ENCODE peak calls at places on chromosomes 4 and X, in ten cellular contexts. A is stimulated activated CD8-positive, alpha-beta memory T cell treated with anti-CD3 and anti-CD28 coated beads, Interleukin-12 subunit alpha, Interleukin-12 subunit beta, amount 100 ng/mL, for 4 hours; C is lower lobe of right lung; H is lower leg skin; Q is fibroblast of the aortic adventitia; V is stimulated activated CD4-positive, alpha-beta T cell treated with anti-CD3 and anti-CD28 coated beads, Interleukin-12 subunit alpha, Interleukin-12 subunit beta, amount 100 ng/mL, for 24 hours; E is IMR-90; G is choroid plexus epithelial cell; I is activated T-helper 1 cell treated with Interleukin-2 at 50 U/mL for 16 hours; X is GM03348. J is an unnamed sample.

GRCh38 chr4:8352368-8353157 is 83.0 kb downstream of the HTRA3 start:
- DNase-seq in A (no peak), C (peak), H (no peak), Q (no peak), V (no peak), E (no peak), G (peak), I (no peak), X (no peak), J (no peak)

GRCh38 chrX:71637848-71638247 is 19.5 kb upstream of the CXCR3 start:
- DNase-seq in A (no peak), C (no peak), H (no peak), Q (peak), V (no peak), E (peak), G (peak), I (no peak), X (peak), J (peak)

GRCh38 chr4:48791313-48791712 is 11.2 kb upstream of the FRYL start:
- DNase-seq in A (no peak), C (no peak), H (no peak), Q (no peak), V (no peak), E (no peak), G (no peak), I (no peak), X (no peak), J (no peak)

GRCh38 chr4:5893013-5893580 is at the start of gene CRMP1:
- DNase-seq in A (no peak), C (no peak), H (no peak), Q (no peak), V (no peak), E (no peak), G (no peak), I (no peak), X (peak), J (no peak)

GRCh38 chr4:176668324-176668723 is 124.4 kb downstream of the VEGFC start:
- DNase-seq in A (no peak), C (no peak), H (no peak), Q (peak), V (no peak), E (no peak), G (peak), I (no peak), X (peak), J (no peak)

GRCh38 chr4:146488495-146489174 is 33.1 kb downstream of the SLC10A7 start:
- DNase-seq in A (no peak), C (no peak), H (no peak), Q (peak), V (no peak), E (peak), G (peak), I (no peak), X (no peak), J (peak)

GRCh38 chrX:25020391-25021131 is 4.8 kb upstream of the ARX start:
- DNase-seq in A (no peak), C (no peak), H (no peak), Q (no peak), V (no peak), E (no peak), G (no peak), I (no peak), X (peak), J (no peak)

GRCh38 chrX:115233497-115234219 is at the start of gene LRCH2:
- DNase-seq in A (no peak), C (peak), H (no peak), Q (peak), V (no peak), E (peak), G (peak), I (no peak), X (peak), J (peak)

GRCh38 chr4:146522862-146523205 is 1.1 kb upstream of the SLC10A7 start:
- DNase-seq in A (no peak), C (no peak), H (no peak), Q (no peak), V (peak), E (peak), G (peak), I (no peak), X (no peak), J (peak)

GRCh38 chr4:112451831-112452230 is 64.1 kb downstream of the NEUROG2 start:
- DNase-seq in A (no peak), C (no peak), H (no peak), Q (no peak), V (no peak), E (no peak), G (no peak), I (no peak), X (no peak), J (no peak)

GRCh38 chr4:124053872-124054538 is 657.4 kb downstream of the SPRY1 start:
- DNase-seq in A (no peak), C (no peak), H (no peak), Q (no peak), V (no peak), E (peak), G (peak), I (no peak), X (no peak), J (peak)

GRCh38 chr4:82562553-82562854 is 716 bp upstream of the TMEM150C start:
- DNase-seq in A (no peak), C (no peak), H (no peak), Q (no peak), V (no peak), E (no peak), G (no peak), I (no peak), X (no peak), J (no peak)

GRCh38 chrX:128458888-128459287 is 406.7 kb upstream of the ACTRT1 start:
- DNase-seq in A (no peak), C (no peak), H (no peak), Q (no peak), V (no peak), E (peak), G (peak), I (no peak), X (no peak), J (no peak)

GRCh38 chr4:134001057-134001456 is 200.5 kb downstream of the PABPC4L start:
- DNase-seq in A (no peak), C (no peak), H (no peak), Q (no peak), V (no peak), E (no peak), G (no peak), I (no peak), X (no peak), J (no peak)

GRCh38 chrX:41600266-41600665 is 88.5 kb upstream of the GPR34 start:
- DNase-seq in A (no peak), C (no peak), H (no peak), Q (peak), V (no peak), E (peak), G (peak), I (no peak), X (peak), J (peak)

GRCh38 chrX:107826286-107827136 is 845 bp downstream of the MID2 start:
- DNase-seq in A (peak), C (peak), H (no peak), Q (peak), V (peak), E (peak), G (peak), I (peak), X (peak), J (peak)

GRCh38 chr4:48042979-48043461 is 26.4 kb downstream of the NIPAL1 start:
- DNase-seq in A (no peak), C (no peak), H (no peak), Q (no peak), V (no peak), E (no peak), G (no peak), I (no peak), X (no peak), J (no peak)

GRCh38 chr4:78528327-78528726 is 23.2 kb upstream of the ANXA3 start:
- DNase-seq in A (no peak), C (no peak), H (no peak), Q (peak), V (no peak), E (peak), G (peak), I (no peak), X (peak), J (no peak)

GRCh38 chr4:169010125-169011023 is at the start of gene CBR4:
- DNase-seq in A (peak), C (peak), H (peak), Q (peak), V (peak), E (peak), G (peak), I (peak), X (peak), J (peak)

GRCh38 chrX:2679534-2680485 is 11.3 kb upstream of the CD99 start:
- DNase-seq in A (no peak), C (no peak), H (no peak), Q (peak), V (no peak), E (peak), G (peak), I (no peak), X (no peak), J (peak)

GRCh38 chr4:7420661-7421040 is 14.1 kb downstream of the PSAPL1 start:
- DNase-seq in A (no peak), C (peak), H (no peak), Q (no peak), V (no peak), E (no peak), G (no peak), I (no peak), X (no peak), J (no peak)

GRCh38 chr4:14008494-14008893 is 381.0 kb upstream of the BOD1L1 start:
- DNase-seq in A (no peak), C (no peak), H (no peak), Q (no peak), V (no peak), E (no peak), G (no peak), I (no peak), X (no peak), J (no peak)

GRCh38 chr4:131091896-131092295 is 1995.9 kb downstream of the C4orf33 start:
- DNase-seq in A (no peak), C (no peak), H (no peak), Q (peak), V (no peak), E (peak), G (peak), I (no peak), X (no peak), J (peak)

GRCh38 chr4:8516061-8516573 is 64.1 kb upstream of the GPR78 start:
- DNase-seq in A (no peak), C (no peak), H (no peak), Q (no peak), V (no peak), E (no peak), G (no peak), I (no peak), X (no peak), J (no peak)

GRCh38 chr4:58590714-58591113 is 1480.5 kb upstream of the IGFBP7 start:
- DNase-seq in A (no peak), C (no peak), H (no peak), Q (no peak), V (no peak), E (no peak), G (no peak), I (no peak), X (no peak), J (no peak)

GRCh38 chr4:41560112-41560511 is 22.2 kb downstream of the LIMCH1 start:
- DNase-seq in A (no peak), C (no peak), H (no peak), Q (no peak), V (no peak), E (no peak), G (no peak), I (no peak), X (no peak), J (no peak)

GRCh38 chr4:174193438-174194015 is 89.9 kb downstream of the FBXO8 start:
- DNase-seq in A (no peak), C (no peak), H (no peak), Q (peak), V (no peak), E (peak), G (no peak), I (no peak), X (no peak), J (no peak)